ENCODE peak calls at places on chromosome 4, in ten cellular contexts. F is C1 segment of cervical spinal cord; H is posterior cingulate gyrus; I is CD8-positive, alpha-beta T cell; U is WERI-Rb-1; P is EH; Z is Kasumi-1; D is naive thymus-derived CD8-positive, alpha-beta T cell; O is ascending aorta; R is NCI-H2081. Y is an unnamed sample.

GRCh38 chr4:4582653-4583052 is 40.8 kb upstream of the STX18 start:
- DNase-seq in F (no peak), H (no peak), I (no peak), U (no peak), P (no peak), Z (no peak), D (no peak), O (no peak), R (no peak), Y (no peak)

GRCh38 chr4:17664755-17665154 is 50.3 kb downstream of the MED28 start:
- DNase-seq in F (no peak), H (no peak), I (no peak), U (no peak), P (no peak), Z (peak; percentile 43), D (no peak), O (no peak), R (no peak), Y (peak; percentile 39)

GRCh38 chr4:3771167-3771809 is 5.1 kb downstream of the ADRA2C start:
- DNase-seq in F (no peak), H (no peak), I (no peak), U (no peak), P (no peak), Z (no peak), D (no peak), O (no peak), R (no peak), Y (no peak)

GRCh38 chr4:185352202-185352601 is 43.5 kb downstream of the LRP2BP start:
- DNase-seq in F (no peak), H (no peak), I (no peak), U (no peak), P (no peak), Z (no peak), D (no peak), O (no peak), R (no peak), Y (no peak)

GRCh38 chr4:147546341-147546740 is 65.4 kb downstream of the EDNRA start:
- DNase-seq in F (no peak), H (no peak), I (no peak), U (no peak), P (peak; percentile 97), Z (no peak), D (no peak), O (peak; percentile 66), R (no peak), Y (no peak)

GRCh38 chr4:33386761-33387160 is 2666.6 kb downstream of the PCDH7 start:
- DNase-seq in F (no peak), H (no peak), I (no peak), U (no peak), P (no peak), Z (peak; percentile 47), D (no peak), O (no peak), R (no peak), Y (no peak)

GRCh38 chr4:18608910-18609525 is 587.5 kb upstream of the LCORL start:
- DNase-seq in F (no peak), H (no peak), I (no peak), U (no peak), P (no peak), Z (no peak), D (no peak), O (no peak), R (no peak), Y (no peak)

GRCh38 chr4:182975806-182976205 is 58.6 kb upstream of the DCTD start:
- DNase-seq in F (no peak), H (no peak), I (no peak), U (no peak), P (peak; percentile 96), Z (peak; percentile 72), D (no peak), O (no peak), R (no peak), Y (no peak)

GRCh38 chr4:3805731-3806130 is 39.5 kb downstream of the ADRA2C start:
- DNase-seq in F (no peak), H (no peak), I (no peak), U (no peak), P (no peak), Z (no peak), D (no peak), O (no peak), R (no peak), Y (no peak)

GRCh38 chr4:69823481-69824186 is 36.3 kb downstream of the SULT1E1 start:
- DNase-seq in F (no peak), H (no peak), I (peak; percentile 34), U (peak; percentile 42), P (no peak), Z (peak; percentile 82), D (peak; percentile 55), O (no peak), R (peak; percentile 45), Y (no peak)

GRCh38 chr4:101307901-101308300 is 39.4 kb downstream of the PPP3CA start:
- DNase-seq in F (no peak), H (no peak), I (no peak), U (no peak), P (no peak), Z (no peak), D (no peak), O (no peak), R (no peak), Y (no peak)

GRCh38 chr4:139455187-139455586 is 1.3 kb downstream of the RAB33B start:
- DNase-seq in F (no peak), H (no peak), I (no peak), U (no peak), P (no peak), Z (no peak), D (no peak), O (no peak), R (peak; percentile 1), Y (no peak)

GRCh38 chr4:177283167-177283566 is 26.5 kb upstream of the NEIL3 start:
- DNase-seq in F (no peak), H (no peak), I (no peak), U (no peak), P (peak; percentile 87), Z (no peak), D (no peak), O (no peak), R (no peak), Y (no peak)

GRCh38 chr4:181420950-181421349 is 822.3 kb upstream of the TENM3 start:
- DNase-seq in F (no peak), H (no peak), I (no peak), U (no peak), P (no peak), Z (no peak), D (no peak), O (no peak), R (no peak), Y (no peak)

GRCh38 chr4:1171306-1172227 is 816 bp downstream of the SPON2 start:
- DNase-seq in F (no peak), H (no peak), I (peak; percentile 43), U (no peak), P (no peak), Z (no peak), D (peak; percentile 56), O (no peak), R (no peak), Y (peak; percentile 82)

GRCh38 chr4:173386751-173387150 is 12.2 kb downstream of the SCRG1 start:
- DNase-seq in F (no peak), H (no peak), I (no peak), U (no peak), P (no peak), Z (no peak), D (no peak), O (no peak), R (no peak), Y (no peak)